ENCODE peak calls at places on chromosomes 16 and 17, in eight cellular contexts. S is lower lobe of right lung, P is fibroblast of lung, M is adrenal gland, Z is pancreas, I is A549, U is stomach, C is ascending aorta. W is an unnamed sample.

GRCh38 chr17:45282683-45283644 is 21.1 kb upstream of the SPATA32 start:
- DNase-seq in S (peak; percentile 60), P (peak; percentile 84), M (no peak), Z (no peak), I (no peak), U (no peak), C (no peak), W (no peak)

GRCh38 chr17:61443475-61443882 is 8.7 kb upstream of the TBX4 start:
- DNase-seq in S (no peak), P (no peak), M (no peak), Z (no peak), I (no peak), U (no peak), C (no peak), W (no peak)

GRCh38 chr16:19432429-19432828 is 14.7 kb downstream of the TMC5 start:
- DNase-seq in S (no peak), P (no peak), M (no peak), Z (no peak), I (peak; percentile 90), U (no peak), C (no peak), W (peak; percentile 45)

GRCh38 chr17:64221679-64222078 is 41.4 kb downstream of the TEX2 start:
- DNase-seq in S (no peak), P (no peak), M (no peak), Z (no peak), I (no peak), U (no peak), C (no peak), W (no peak)

GRCh38 chr16:2022723-2023097 is 3.1 kb downstream of the NPW start:
- DNase-seq in S (no peak), P (peak; percentile 55), M (no peak), Z (no peak), I (peak; percentile 89), U (no peak), C (no peak), W (no peak)

GRCh38 chr17:9290226-9290613 is 268.9 kb downstream of the NTN1 start:
- DNase-seq in S (no peak), P (no peak), M (no peak), Z (no peak), I (no peak), U (no peak), C (no peak), W (no peak)

GRCh38 chr17:83091257-83092141 is 12.1 kb downstream of the METRNL start:
- DNase-seq in S (peak; percentile 85), P (no peak), M (peak; percentile 65), Z (no peak), I (no peak), U (peak; percentile 89), C (no peak), W (peak; percentile 22)

GRCh38 chr17:59093702-59094231 is 12.9 kb downstream of the TRIM37 start:
- DNase-seq in S (peak; percentile 52), P (peak; percentile 98), M (peak; percentile 43), Z (no peak), I (peak; percentile 90), U (no peak), C (peak; percentile 67), W (peak; percentile 87)

GRCh38 chr17:6526362-6527152 is 29.8 kb downstream of the PITPNM3 start:
- DNase-seq in S (no peak), P (peak; percentile 18), M (no peak), Z (peak; percentile 14), I (no peak), U (no peak), C (peak; percentile 24), W (no peak)

GRCh38 chr17:1412185-1413110 is 12.4 kb upstream of the YWHAE start:
- DNase-seq in S (peak; percentile 70), P (no peak), M (peak; percentile 45), Z (no peak), I (no peak), U (peak; percentile 33), C (peak; percentile 71), W (no peak)

GRCh38 chr17:31560836-31561235 is 169.4 kb downstream of the RAB11FIP4 start:
- DNase-seq in S (no peak), P (no peak), M (no peak), Z (no peak), I (no peak), U (no peak), C (no peak), W (no peak)

GRCh38 chr16:61829631-61830030 is 206.6 kb downstream of the CDH8 start:
- DNase-seq in S (no peak), P (no peak), M (no peak), Z (no peak), I (no peak), U (no peak), C (no peak), W (no peak)

GRCh38 chr17:41932821-41933389 is 2.5 kb downstream of the ODAD4 start:
- DNase-seq in S (no peak), P (no peak), M (no peak), Z (no peak), I (no peak), U (no peak), C (no peak), W (no peak)

GRCh38 chr17:34291721-34292348 is 6.3 kb downstream of the CCL11 start:
- DNase-seq in S (no peak), P (no peak), M (no peak), Z (no peak), I (peak; percentile 21), U (no peak), C (no peak), W (peak; percentile 56)

GRCh38 chr17:29722411-29723198 is 99.9 kb upstream of the CORO6 start:
- DNase-seq in S (no peak), P (peak; percentile 94), M (peak; percentile 68), Z (no peak), I (no peak), U (no peak), C (peak; percentile 71), W (no peak)

GRCh38 chr17:57441270-57441600 is 184.9 kb downstream of the MSI2 start:
- DNase-seq in S (no peak), P (no peak), M (no peak), Z (no peak), I (no peak), U (no peak), C (no peak), W (no peak)

GRCh38 chr17:246851-247421 is 65.5 kb upstream of the DOC2B start:
- DNase-seq in S (peak; percentile 39), P (no peak), M (no peak), Z (peak; percentile 39), I (no peak), U (no peak), C (peak; percentile 55), W (no peak)

GRCh38 chr16:66689282-66689681 is 7.3 kb downstream of the CMTM4 start:
- DNase-seq in S (no peak), P (no peak), M (no peak), Z (no peak), I (no peak), U (no peak), C (no peak), W (no peak)

DNA sequence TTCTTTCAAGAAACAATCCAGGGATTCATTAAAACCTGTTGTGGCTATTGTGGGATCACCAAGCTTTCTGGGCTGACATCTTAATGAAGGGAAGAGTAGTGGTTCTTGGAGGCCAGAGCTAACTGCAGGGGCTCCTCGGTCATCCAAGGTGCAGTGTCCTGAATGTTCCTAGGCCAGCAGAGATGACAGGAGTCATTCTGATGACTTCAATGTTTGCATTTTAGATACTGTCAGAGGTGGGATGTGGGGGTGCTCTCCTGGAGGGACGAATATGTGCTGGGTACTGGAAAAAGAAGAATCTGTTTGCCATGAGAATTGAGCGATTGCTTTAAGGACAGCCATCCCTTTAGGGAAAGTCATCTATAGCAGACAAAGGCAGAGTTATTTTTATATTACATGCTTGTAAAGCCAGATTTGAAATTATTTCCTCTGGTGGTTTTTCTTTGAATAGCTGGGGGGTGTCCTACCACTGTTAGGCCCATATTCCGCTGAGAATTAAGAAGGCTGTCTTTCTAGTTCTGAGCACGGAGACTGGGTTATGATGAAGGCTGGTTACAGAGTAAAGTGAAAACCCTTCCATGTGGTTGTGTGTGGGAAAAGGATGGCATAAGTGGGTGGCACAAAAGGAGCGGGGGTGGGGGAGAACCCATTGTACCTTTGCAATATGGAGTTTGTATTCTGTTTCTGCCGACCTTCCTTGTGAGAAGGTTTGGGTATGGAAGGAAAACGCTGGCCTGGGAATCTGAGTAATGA is 7.4 kb downstream of the HLF start:
- DNase-seq in S (no peak), P (no peak), M (no peak), Z (no peak), I (no peak), U (no peak), C (no peak), W (no peak)
- H3K27ac ChIP-seq in S (no peak overlapping the region), P (no peak overlapping the region), M (peak overlapping the region; percentile 95), Z (no peak overlapping the region), I (no peak overlapping the region), U (no peak overlapping the region), C (peak overlapping the region; percentile 83), W (no peak overlapping the region)

GRCh38 chr17:81517339-81518112 is 4.9 kb upstream of the ACTG1 start:
- DNase-seq in S (peak; percentile 52), P (no peak), M (no peak), Z (no peak), I (no peak), U (no peak), C (no peak), W (no peak)

GRCh38 chr17:81516439-81516838 is 3.8 kb upstream of the ACTG1 start:
- DNase-seq in S (peak; percentile 46), P (no peak), M (no peak), Z (no peak), I (no peak), U (no peak), C (no peak), W (no peak)

GRCh38 chr17:81515530-81516041 is 3.0 kb upstream of the ACTG1 start:
- DNase-seq in S (peak; percentile 59), P (no peak), M (no peak), Z (no peak), I (no peak), U (no peak), C (no peak), W (no peak)

GRCh38 chr17:81518113-81518784 is 5.7 kb upstream of the ACTG1 start:
- DNase-seq in S (no peak), P (peak; percentile 31), M (no peak), Z (no peak), I (no peak), U (no peak), C (no peak), W (no peak)

DNA sequence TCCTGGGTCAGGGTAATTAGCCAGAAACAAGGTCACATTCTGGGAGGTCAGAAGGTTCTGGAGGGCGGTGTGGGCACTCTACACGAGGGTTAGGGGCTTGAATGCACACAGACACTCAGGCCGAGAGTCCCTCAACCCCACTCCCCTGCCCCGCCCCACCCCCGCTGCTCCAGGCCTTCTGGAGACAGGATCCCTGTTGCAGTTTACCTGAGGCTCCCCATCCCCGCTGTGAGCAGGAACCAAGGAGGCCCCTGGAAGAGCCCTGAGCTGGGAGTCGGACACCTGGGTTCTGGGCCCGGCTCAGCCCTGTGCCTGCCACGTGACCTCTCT is 4.4 kb upstream of the ACTG1 start:
- DNase-seq in S (peak; percentile 31), P (no peak), M (no peak), Z (no peak), I (no peak), U (no peak), C (no peak), W (no peak)
- H3K4me1 ChIP-seq in S (peaks cover 50% of the 10 kb centered on the region), P (peaks cover 18% of the 10 kb centered on the region), M (peaks cover 26% of the 10 kb centered on the region), Z (peaks cover 32% of the 10 kb centered on the region), I (peaks cover 43% of the 10 kb centered on the region), U (peaks cover 53% of the 10 kb centered on the region), C (peaks cover 14% of the 10 kb centered on the region), W (no peaks in the 10 kb centered on the region)

GRCh38 chr17:40062347-40063033 is at the start of gene THRA:
- DNase-seq in S (peak; percentile 82), P (no peak), M (peak; percentile 55), Z (peak; percentile 88), I (no peak), U (peak; percentile 78), C (peak; percentile 83), W (no peak)
- TF ChIP-seq CTCF in S (no peak), P (no peak), M (no peak), Z (no peak), I (peak; percentile 86), U (no peak), C (peak; percentile 39), W (no peak)

GRCh38 chr17:74545456-74546230 is at the start of gene CD300C:
- DNase-seq in S (peak; percentile 70), P (no peak), M (peak; percentile 48), Z (peak; percentile 54), I (no peak), U (no peak), C (no peak), W (no peak)
- H3K27ac ChIP-seq in S (peak within 1 kb of the TSS; percentile 73), P (no peak within 1 kb of the TSS), M (no peak within 1 kb of the TSS), Z (no peak within 1 kb of the TSS), I (no peak within 1 kb of the TSS), U (peak within 1 kb of the TSS; percentile 14), C (no peak within 1 kb of the TSS), W (no peak within 1 kb of the TSS)

W was measured in foreskin keratinocyte.